ENCODE peak calls at places on chromosome 14, in eight cellular contexts. J is sigmoid colon, W is NB4, N is tibial nerve, O is AG04450, B is GM13976, H is thoracic aorta, L is A549. I is an unnamed sample.

GRCh38 chr14:102556098-102556677 is 36.3 kb upstream of the RCOR1 start:
- DNase-seq in J (no peak), W (no peak), N (no peak), O (no peak), B (no peak), H (no peak), L (no peak), I (no peak)

GRCh38 chr14:32738206-32738871 is 200.3 kb upstream of the NPAS3 start:
- DNase-seq in J (no peak), W (no peak), N (no peak), O (no peak), B (no peak), H (no peak), L (no peak), I (no peak)

GRCh38 chr14:68950111-68950510 is 29.0 kb downstream of the ACTN1 start:
- DNase-seq in J (no peak), W (peak), N (no peak), O (no peak), B (no peak), H (no peak), L (no peak), I (no peak)

GRCh38 chr14:75510547-75510946 is 11.7 kb upstream of the BATF start:
- DNase-seq in J (no peak), W (no peak), N (no peak), O (no peak), B (no peak), H (no peak), L (no peak), I (no peak)

GRCh38 chr14:33814010-33814409 is 136.9 kb downstream of the EGLN3 start:
- DNase-seq in J (no peak), W (no peak), N (no peak), O (no peak), B (no peak), H (no peak), L (no peak), I (no peak)

GRCh38 chr14:60093606-60094005 is 1.9 kb downstream of the PCNX4 start:
- DNase-seq in J (no peak), W (peak), N (no peak), O (no peak), B (no peak), H (no peak), L (no peak), I (no peak)

GRCh38 chr14:94132285-94132887 is 3.0 kb upstream of the IFI27L2 start:
- DNase-seq in J (no peak), W (peak), N (no peak), O (peak), B (peak), H (no peak), L (peak), I (no peak)

GRCh38 chr14:34568803-34569202 is 29.3 kb upstream of the EAPP start:
- DNase-seq in J (peak), W (no peak), N (no peak), O (no peak), B (no peak), H (no peak), L (no peak), I (peak)

GRCh38 chr14:85296466-85297210 is 233.3 kb upstream of the FLRT2 start:
- DNase-seq in J (no peak), W (peak), N (no peak), O (peak), B (no peak), H (no peak), L (no peak), I (no peak)

GRCh38 chr14:99382781-99383456 is 97.7 kb downstream of the SETD3 start:
- DNase-seq in J (no peak), W (peak), N (no peak), O (peak), B (no peak), H (no peak), L (peak), I (no peak)

DNA sequence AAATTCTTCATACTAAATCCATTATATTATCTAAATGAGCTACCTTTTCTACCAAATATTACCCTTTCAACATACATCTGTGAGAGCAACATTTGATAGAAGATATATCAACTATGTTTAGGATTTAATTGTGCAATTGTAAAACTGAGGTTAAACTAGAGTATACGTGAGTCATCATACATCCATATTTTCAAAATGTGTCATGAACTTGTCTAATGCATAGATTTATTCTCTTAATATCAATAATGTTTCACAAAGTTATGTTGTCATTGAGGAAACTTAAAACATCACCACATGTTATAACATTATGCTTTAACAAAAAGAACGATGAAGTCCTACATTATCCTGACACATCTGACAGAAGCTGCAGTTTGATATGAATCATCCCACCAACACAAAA is 645.5 kb upstream of the NOVA1 start:
- DNase-seq in J (no peak), W (no peak), N (no peak), O (no peak), B (no peak), H (no peak), L (no peak), I (no peak)
- TF ChIP-seq CTCF in J (no peak), W (no peak), N (no peak), O (no peak), B (no peak), H (no peak), L (no peak), I (no peak)

DNA sequence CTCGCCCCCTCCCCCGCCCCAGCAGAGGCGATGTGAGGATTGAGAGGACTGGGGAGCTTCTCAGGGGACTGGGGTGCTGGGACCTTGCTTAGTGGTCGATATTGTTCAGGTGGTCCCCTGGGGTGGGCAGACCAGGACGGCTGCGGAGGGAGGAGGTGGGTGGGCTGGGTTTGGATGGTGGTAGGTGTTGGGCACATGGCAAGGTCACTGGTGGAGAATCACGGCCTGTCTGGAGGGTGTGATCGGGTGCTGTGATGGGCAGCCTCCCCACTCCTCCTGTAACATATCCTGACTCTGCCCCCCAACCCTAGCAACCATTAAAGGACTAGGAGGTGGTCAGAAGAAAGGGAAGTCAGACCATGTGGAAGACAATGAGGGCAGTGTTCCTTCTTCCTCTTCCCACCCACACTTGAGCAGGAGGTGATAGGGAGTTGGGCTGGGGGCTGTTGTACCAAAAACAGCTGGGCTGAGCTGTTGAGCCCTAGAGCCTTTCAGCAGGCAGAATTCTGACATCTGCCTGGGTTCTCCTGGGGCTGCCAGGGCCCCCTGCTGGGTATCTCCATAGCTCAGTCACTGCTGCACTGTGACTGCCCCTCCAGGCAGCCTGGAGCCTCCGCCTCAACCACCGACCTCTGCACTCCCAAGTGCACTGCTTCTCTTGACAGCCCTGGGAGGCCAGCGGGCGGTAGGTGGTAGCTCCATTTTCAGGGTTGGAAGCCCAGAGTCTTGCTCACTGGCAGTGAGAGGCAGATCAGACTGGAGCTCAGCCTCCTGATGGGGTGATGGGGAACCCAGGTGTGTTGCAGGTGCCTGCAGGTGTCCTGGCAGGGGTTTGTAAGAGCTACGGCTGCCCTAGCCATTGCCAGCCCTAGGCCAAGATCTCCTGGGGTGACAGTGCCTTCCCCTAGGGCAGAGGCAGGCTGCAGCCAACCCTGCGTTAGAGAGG is 15.3 kb downstream of the VASH1 start:
- DNase-seq in J (peak), W (peak), N (no peak), O (no peak), B (no peak), H (no peak), L (no peak), I (peak)
- TF ChIP-seq CTCF in J (no peak), W (peak), N (no peak), O (no peak), B (no peak), H (no peak), L (no peak), I (no peak)

DNA sequence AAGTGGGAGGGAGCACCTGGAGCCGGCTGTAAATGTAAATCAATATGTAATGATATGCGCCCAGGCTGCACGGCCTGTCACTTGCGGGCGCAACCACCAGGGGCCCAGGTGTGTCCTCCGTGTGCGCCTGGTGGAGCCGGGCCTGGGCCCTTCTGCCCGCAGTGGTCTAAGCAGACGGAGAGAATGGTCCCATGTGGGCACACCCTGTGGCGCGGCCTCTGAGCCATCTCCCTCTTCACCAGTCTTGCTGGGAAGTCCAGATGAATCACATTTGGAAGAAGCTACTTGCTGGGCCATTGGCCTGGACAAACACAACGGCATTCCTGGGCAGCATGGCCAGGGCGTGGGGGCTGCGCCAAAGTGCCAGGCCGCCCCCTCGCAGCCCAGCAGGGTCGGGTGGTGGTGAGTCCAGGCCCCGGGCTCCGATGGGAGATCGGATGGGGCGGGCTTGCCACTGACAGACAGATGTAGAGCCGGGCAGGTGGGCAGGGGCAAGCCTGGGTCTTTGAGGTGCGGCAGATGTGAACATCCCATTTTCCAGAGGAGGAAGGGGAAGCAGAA is 193.2 kb upstream of the C14orf180 start:
- DNase-seq in J (peak), W (no peak), N (no peak), O (no peak), B (peak), H (no peak), L (no peak), I (peak)
- TF ChIP-seq CTCF in J (no peak), W (no peak), N (no peak), O (no peak), B (no peak), H (no peak), L (no peak), I (no peak)

GRCh38 chr14:100654814-100655795 is 67.9 kb upstream of the BEGAIN start:
- DNase-seq in J (no peak), W (no peak), N (no peak), O (no peak), B (peak), H (no peak), L (peak), I (no peak)
- TF ChIP-seq CTCF in J (peak), W (peak), N (peak), O (peak), B (peak), H (peak), L (peak), I (peak)

DNA sequence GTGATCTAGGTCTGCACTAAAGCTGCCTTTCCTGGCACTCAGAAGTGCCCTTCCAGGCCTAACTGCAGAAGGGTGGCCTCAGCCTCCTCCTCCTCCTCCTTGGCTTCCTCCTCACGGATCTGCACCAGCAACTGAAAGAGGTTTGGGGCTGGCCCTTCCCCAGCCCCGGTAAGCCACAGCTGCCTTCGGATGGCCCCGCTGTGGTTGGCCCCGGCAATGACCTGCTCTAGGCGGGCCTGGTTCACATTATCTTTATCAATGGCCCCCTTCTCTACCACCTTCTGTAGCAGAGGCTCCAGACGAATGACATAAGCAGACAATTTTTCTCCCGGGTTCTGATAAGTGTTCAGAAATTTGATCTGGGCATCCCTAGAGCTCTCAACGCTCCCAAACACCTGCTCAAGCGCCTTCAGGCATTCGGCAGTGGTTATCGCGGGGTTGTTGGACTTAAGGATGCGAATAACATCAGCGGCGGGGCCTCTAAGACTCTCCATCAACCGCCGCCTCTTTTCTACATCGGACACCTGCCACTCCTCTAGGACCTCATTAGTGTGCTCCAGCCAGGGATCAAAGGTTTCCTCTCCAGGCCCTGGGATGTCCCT is 1.5 kb downstream of the PNMA1 start:
- DNase-seq in J (no peak), W (peak), N (no peak), O (no peak), B (peak), H (no peak), L (no peak), I (no peak)
- TF ChIP-seq CTCF in J (no peak), W (no peak), N (no peak), O (no peak), B (no peak), H (no peak), L (no peak), I (no peak)

GRCh38 chr14:38207830-38208815 is at the start of gene SSTR1:
- DNase-seq in J (no peak), W (no peak), N (no peak), O (no peak), B (no peak), H (no peak), L (no peak), I (peak)

GRCh38 chr14:38210168-38210567 is 2.5 kb downstream of the SSTR1 start:
- DNase-seq in J (no peak), W (no peak), N (no peak), O (no peak), B (no peak), H (no peak), L (no peak), I (peak)

GRCh38 chr14:38209572-38210159 is 2.0 kb downstream of the SSTR1 start:
- DNase-seq in J (peak), W (no peak), N (no peak), O (no peak), B (peak), H (no peak), L (no peak), I (peak)

GRCh38 chr14:38207342-38207741 is 362 bp upstream of the SSTR1 start:
- DNase-seq in J (no peak), W (no peak), N (no peak), O (no peak), B (no peak), H (no peak), L (no peak), I (no peak)

GRCh38 chr14:38208825-38209562 is 1.3 kb downstream of the SSTR1 start:
- DNase-seq in J (no peak), W (no peak), N (no peak), O (no peak), B (peak), H (no peak), L (no peak), I (no peak)
- TF ChIP-seq CTCF in J (no peak), W (no peak), N (no peak), O (peak), B (no peak), H (peak), L (no peak), I (no peak)

DNA sequence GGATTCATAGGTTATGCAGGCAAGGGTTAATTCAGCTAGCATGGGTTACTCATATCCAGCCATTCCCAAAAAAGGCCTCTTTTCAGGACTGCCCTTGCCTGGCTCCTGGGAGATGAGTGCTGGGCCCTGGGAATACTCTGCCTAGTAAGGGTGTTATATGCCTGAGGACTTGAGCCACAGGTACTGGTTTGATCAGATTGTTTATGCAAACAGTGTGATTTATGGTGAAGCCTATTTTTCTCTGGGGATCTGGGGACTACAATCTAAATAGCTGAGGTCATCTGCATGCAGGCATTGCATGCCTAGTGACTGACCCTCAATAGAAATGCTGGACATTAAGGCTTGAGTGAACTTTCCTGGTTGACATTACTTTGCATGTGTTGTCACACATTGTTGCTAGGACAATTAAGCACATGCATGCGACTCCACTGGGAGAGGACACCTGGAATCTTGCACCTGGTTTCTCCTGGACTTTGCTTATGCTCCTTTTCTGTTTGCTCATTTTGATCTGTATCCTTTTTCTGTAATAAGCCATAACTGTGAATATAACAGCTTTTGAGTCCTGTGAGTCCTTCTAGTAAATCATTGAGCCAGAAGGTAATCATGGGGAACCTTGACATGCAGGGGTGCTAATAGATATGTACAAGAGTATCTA is 73.0 kb downstream of the RAD51B start:
- DNase-seq in J (no peak), W (no peak), N (no peak), O (no peak), B (no peak), H (no peak), L (no peak), I (no peak)
- TF ChIP-seq CTCF in J (no peak), W (no peak), N (no peak), O (no peak), B (no peak), H (no peak), L (no peak), I (no peak)

DNA sequence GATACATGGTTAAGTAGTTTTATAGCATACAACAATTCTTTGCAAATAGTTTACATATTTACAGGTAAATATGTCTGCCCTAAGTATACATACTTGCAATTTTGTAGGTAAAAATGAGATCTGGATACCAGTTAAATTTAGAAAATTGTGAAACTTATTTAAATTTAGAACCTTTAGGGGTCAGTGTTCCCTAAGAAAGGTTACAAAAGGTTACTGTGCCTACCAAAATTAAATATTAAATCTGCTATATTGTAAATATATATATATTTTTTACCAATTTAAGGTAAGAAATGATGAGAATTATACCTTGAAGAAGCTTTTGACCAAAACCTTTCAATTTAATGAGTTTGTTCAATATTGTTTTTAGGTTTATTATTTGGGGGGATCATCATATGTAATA is 54.0 kb downstream of the MIPOL1 start:
- DNase-seq in J (no peak), W (no peak), N (no peak), O (no peak), B (no peak), H (no peak), L (no peak), I (no peak)
- TF ChIP-seq CTCF in J (no peak), W (no peak), N (no peak), O (no peak), B (no peak), H (no peak), L (peak), I (peak)